ENCODE peak calls at places on chromosomes 6 and 20, in ten cellular contexts. I, U, N, M, A, L, O, V, C and G are unnamed samples.

GRCh38 chr20:4366076-4366475 is 350.7 kb upstream of the RNF24 start:
- DNase-seq in I (peak; percentile 16), U (no peak), N (no peak), M (no peak), A (no peak), L (peak; percentile 12), O (no peak), V (peak; percentile 10), C (no peak), G (no peak)

GRCh38 chr6:55898342-55898741 is 23.0 kb upstream of the BMP5 start:
- DNase-seq in I (no peak), U (no peak), N (no peak), M (no peak), A (no peak), L (peak; percentile 79), O (peak; percentile 17), V (no peak), C (no peak), G (no peak)

GRCh38 chr6:155630085-155630484 is 174.4 kb upstream of the NOX3 start:
- DNase-seq in I (no peak), U (no peak), N (no peak), M (no peak), A (no peak), L (peak; percentile 5), O (no peak), V (no peak), C (no peak), G (no peak)

GRCh38 chr20:63698739-63699465 is 2.5 kb downstream of the TNFRSF6B start:
- DNase-seq in I (peak; percentile 91), U (peak; percentile 83), N (peak; percentile 26), M (no peak), A (peak; percentile 37), L (peak; percentile 84), O (peak; percentile 94), V (no peak), C (peak; percentile 30), G (peak; percentile 47)

GRCh38 chr6:166862287-166862977 is 93.9 kb downstream of the RNASET2 start:
- DNase-seq in I (no peak), U (no peak), N (peak; percentile 1), M (peak; percentile 26), A (no peak), L (no peak), O (peak; percentile 38), V (peak; percentile 59), C (no peak), G (no peak)

GRCh38 chr6:120990866-120991265 is 343.4 kb downstream of the TBC1D32 start:
- DNase-seq in I (no peak), U (no peak), N (no peak), M (no peak), A (no peak), L (no peak), O (no peak), V (no peak), C (no peak), G (no peak)

GRCh38 chr6:27797960-27798359 is 114.2 kb downstream of the OR2B2 start:
- DNase-seq in I (no peak), U (no peak), N (no peak), M (no peak), A (no peak), L (no peak), O (no peak), V (no peak), C (no peak), G (no peak)

GRCh38 chr20:5835234-5835845 is 85.1 kb downstream of the SHLD1 start:
- DNase-seq in I (peak; percentile 77), U (no peak), N (no peak), M (peak; percentile 6), A (peak; percentile 62), L (peak; percentile 22), O (peak; percentile 44), V (peak; percentile 20), C (no peak), G (no peak)

GRCh38 chr20:51327251-51327841 is 215.2 kb downstream of the NFATC2 start:
- DNase-seq in I (peak; percentile 88), U (peak; percentile 75), N (no peak), M (no peak), A (no peak), L (peak; percentile 96), O (peak; percentile 75), V (no peak), C (no peak), G (no peak)

GRCh38 chr6:155528982-155529453 is 73.4 kb upstream of the NOX3 start:
- DNase-seq in I (peak; percentile 96), U (no peak), N (no peak), M (no peak), A (no peak), L (peak; percentile 96), O (peak; percentile 68), V (no peak), C (no peak), G (no peak)

GRCh38 chr6:97049254-97050004 is 124.9 kb downstream of the KLHL32 start:
- DNase-seq in I (peak; percentile 17), U (no peak), N (no peak), M (no peak), A (no peak), L (no peak), O (no peak), V (no peak), C (peak; percentile 57), G (no peak)

GRCh38 chr20:47244451-47244850 is 112.0 kb downstream of the ZMYND8 start:
- DNase-seq in I (no peak), U (no peak), N (no peak), M (no peak), A (no peak), L (peak; percentile 82), O (no peak), V (no peak), C (no peak), G (no peak)